ENCODE peak calls at places on chromosome 6, in four cellular contexts. One of them, this sample, is unnamed.
A peak's percentile ranks its signal among the peaks of the same experiment; 100 is the strongest.

GRCh38 chr6:8082954-8083858 is 19.0 kb upstream of the BLOC1S5 start:
- DNase-seq in fibroblast of the aortic adventitia: peak; percentile 94
- DNase-seq in heart left ventricle: peak; percentile 20
- DNase-seq in upper lobe of right lung: no peak
- DNase-seq in this sample: peak; percentile 96

GRCh38 chr6:35145757-35146156 is 4.6 kb upstream of the TCP11 start:
- DNase-seq in heart left ventricle: no peak
- DNase-seq in fibroblast of the aortic adventitia: no peak
- DNase-seq in upper lobe of right lung: no peak
- DNase-seq in this sample: no peak

GRCh38 chr6:129381885-129382284 is 328.1 kb downstream of the ARHGAP18 start:
- DNase-seq in upper lobe of right lung: no peak
- DNase-seq in fibroblast of the aortic adventitia: no peak
- DNase-seq in heart left ventricle: no peak
- DNase-seq in this sample: no peak

GRCh38 chr6:2430617-2431016 is 185.2 kb upstream of the GMDS start:
- DNase-seq in upper lobe of right lung: no peak
- DNase-seq in fibroblast of the aortic adventitia: no peak
- DNase-seq in heart left ventricle: no peak
- DNase-seq in this sample: no peak

GRCh38 chr6:16622193-16622592 is 139.1 kb downstream of the ATXN1 start:
- DNase-seq in heart left ventricle: no peak
- DNase-seq in fibroblast of the aortic adventitia: no peak
- DNase-seq in upper lobe of right lung: no peak
- DNase-seq in this sample: no peak

GRCh38 chr6:134063121-134063965 is 10.9 kb upstream of the SLC2A12 start:
- DNase-seq in fibroblast of the aortic adventitia: peak; percentile 20
- DNase-seq in heart left ventricle: no peak
- DNase-seq in upper lobe of right lung: no peak
- DNase-seq in this sample: no peak

GRCh38 chr6:28537509-28538140 is 11.9 kb downstream of the GPX5 start:
- DNase-seq in heart left ventricle: no peak
- DNase-seq in upper lobe of right lung: no peak
- DNase-seq in fibroblast of the aortic adventitia: peak; percentile 2
- DNase-seq in this sample: no peak

GRCh38 chr6:127051571-127052260 is 66.8 kb upstream of the RSPO3 start:
- DNase-seq in upper lobe of right lung: no peak
- DNase-seq in fibroblast of the aortic adventitia: peak; percentile 22
- DNase-seq in heart left ventricle: no peak
- DNase-seq in this sample: peak; percentile 87

GRCh38 chr6:97674802-97675201 is 391.8 kb upstream of the MMS22L start:
- DNase-seq in upper lobe of right lung: no peak
- DNase-seq in fibroblast of the aortic adventitia: no peak
- DNase-seq in heart left ventricle: no peak
- DNase-seq in this sample: no peak

GRCh38 chr6:122144229-122144628 is 255.2 kb upstream of the HSF2 start:
- DNase-seq in fibroblast of the aortic adventitia: no peak
- DNase-seq in upper lobe of right lung: no peak
- DNase-seq in heart left ventricle: no peak
- DNase-seq in this sample: no peak

GRCh38 chr6:27251672-27252251 is 4.3 kb downstream of the PRSS16 start:
- DNase-seq in fibroblast of the aortic adventitia: peak; percentile 20
- DNase-seq in upper lobe of right lung: peak; percentile 94
- DNase-seq in heart left ventricle: no peak
- DNase-seq in this sample: no peak

GRCh38 chr6:15254074-15254975 is 8.5 kb downstream of the JARID2 start:
- DNase-seq in upper lobe of right lung: no peak
- DNase-seq in heart left ventricle: no peak
- DNase-seq in fibroblast of the aortic adventitia: no peak
- DNase-seq in this sample: no peak

GRCh38 chr6:48016027-48016755 is 94.8 kb downstream of the PTCHD4 start:
- DNase-seq in upper lobe of right lung: no peak
- DNase-seq in fibroblast of the aortic adventitia: no peak
- DNase-seq in heart left ventricle: no peak
- DNase-seq in this sample: no peak

GRCh38 chr6:17207281-17207680 is 73.9 kb upstream of the RBM24 start:
- DNase-seq in fibroblast of the aortic adventitia: no peak
- DNase-seq in heart left ventricle: no peak
- DNase-seq in upper lobe of right lung: no peak
- DNase-seq in this sample: no peak

GRCh38 chr6:37495199-37495913 is 4.3 kb downstream of the CCDC167 start:
- DNase-seq in upper lobe of right lung: no peak
- DNase-seq in fibroblast of the aortic adventitia: no peak
- DNase-seq in heart left ventricle: no peak
- DNase-seq in this sample: no peak

GRCh38 chr6:141472550-141472949 is 660.2 kb upstream of the GJE1 start:
- DNase-seq in fibroblast of the aortic adventitia: no peak
- DNase-seq in upper lobe of right lung: no peak
- DNase-seq in heart left ventricle: no peak
- DNase-seq in this sample: no peak

GRCh38 chr6:77740380-77740779 is 87.5 kb downstream of the MEI4 start:
- DNase-seq in fibroblast of the aortic adventitia: peak; percentile 33
- DNase-seq in upper lobe of right lung: no peak
- DNase-seq in heart left ventricle: no peak
- DNase-seq in this sample: peak; percentile 9

GRCh38 chr6:124963416-124964083 is 1.3 kb downstream of the RNF217 start:
- DNase-seq in upper lobe of right lung: no peak
- DNase-seq in heart left ventricle: no peak
- DNase-seq in fibroblast of the aortic adventitia: peak; percentile 55
- DNase-seq in this sample: peak; percentile 43

GRCh38 chr6:118770112-118770788 is 118.9 kb upstream of the CEP85L start:
- DNase-seq in upper lobe of right lung: no peak
- DNase-seq in fibroblast of the aortic adventitia: no peak
- DNase-seq in heart left ventricle: no peak
- DNase-seq in this sample: no peak

GRCh38 chr6:1449896-1450295 is 60.5 kb downstream of the FOXF2 start:
- DNase-seq in fibroblast of the aortic adventitia: no peak
- DNase-seq in upper lobe of right lung: no peak
- DNase-seq in heart left ventricle: no peak
- DNase-seq in this sample: no peak

GRCh38 chr6:158066161-158066781 is 84.6 kb downstream of the SYNJ2 start:
- DNase-seq in heart left ventricle: no peak
- DNase-seq in fibroblast of the aortic adventitia: no peak
- DNase-seq in upper lobe of right lung: peak; percentile 40
- DNase-seq in this sample: no peak

GRCh38 chr6:36120979-36121706 is 9.2 kb upstream of the MAPK13 start:
- DNase-seq in upper lobe of right lung: peak; percentile 81
- DNase-seq in fibroblast of the aortic adventitia: peak; percentile 40
- DNase-seq in heart left ventricle: peak; percentile 35
- DNase-seq in this sample: no peak

GRCh38 chr6:153028963-153029362 is 26.5 kb upstream of the MTRF1L start:
- DNase-seq in upper lobe of right lung: no peak
- DNase-seq in heart left ventricle: no peak
- DNase-seq in fibroblast of the aortic adventitia: no peak
- DNase-seq in this sample: no peak

GRCh38 chr6:75601608-75602163 is at the start of gene SENP6:
- DNase-seq in heart left ventricle: peak; percentile 84
- DNase-seq in upper lobe of right lung: peak; percentile 92
- DNase-seq in fibroblast of the aortic adventitia: peak; percentile 68
- DNase-seq in this sample: peak; percentile 75

GRCh38 chr6:159693894-159694545 is 979 bp upstream of the SOD2 start:
- DNase-seq in fibroblast of the aortic adventitia: no peak
- DNase-seq in heart left ventricle: peak; percentile 40
- DNase-seq in upper lobe of right lung: no peak
- DNase-seq in this sample: no peak

GRCh38 chr6:42454428-42454791 is 2.7 kb upstream of the TRERF1 start:
- DNase-seq in heart left ventricle: peak; percentile 34
- DNase-seq in fibroblast of the aortic adventitia: peak; percentile 61
- DNase-seq in upper lobe of right lung: no peak
- DNase-seq in this sample: no peak

GRCh38 chr6:71268710-71269437 is 19.7 kb upstream of the OGFRL1 start:
- DNase-seq in upper lobe of right lung: no peak
- DNase-seq in heart left ventricle: no peak
- DNase-seq in fibroblast of the aortic adventitia: no peak
- DNase-seq in this sample: no peak

GRCh38 chr6:31836676-31837611 is 9.4 kb downstream of the HSPA1B start:
- DNase-seq in heart left ventricle: no peak
- DNase-seq in upper lobe of right lung: no peak
- DNase-seq in fibroblast of the aortic adventitia: peak; percentile 61
- DNase-seq in this sample: peak; percentile 60
- TF ChIP-seq CTCF in heart left ventricle: no peak
- TF ChIP-seq CTCF in upper lobe of right lung: no peak
- TF ChIP-seq CTCF in fibroblast of the aortic adventitia: peak; percentile 14
- TF ChIP-seq CTCF in this sample: peak; percentile 32

GRCh38 chr6:49847014-49847413 is 19.3 kb downstream of the CRISP1 start:
- DNase-seq in heart left ventricle: no peak
- DNase-seq in fibroblast of the aortic adventitia: no peak
- DNase-seq in upper lobe of right lung: no peak
- DNase-seq in this sample: no peak

GRCh38 chr6:49852975-49853374 is 13.4 kb downstream of the CRISP1 start:
- DNase-seq in heart left ventricle: no peak
- DNase-seq in fibroblast of the aortic adventitia: no peak
- DNase-seq in upper lobe of right lung: no peak
- DNase-seq in this sample: no peak

GRCh38 chr6:49849121-49849907 is 17.0 kb downstream of the CRISP1 start:
- DNase-seq in heart left ventricle: no peak
- DNase-seq in fibroblast of the aortic adventitia: peak; percentile 61
- DNase-seq in upper lobe of right lung: no peak
- DNase-seq in this sample: peak; percentile 57
- TF ChIP-seq CTCF in heart left ventricle: peak; percentile 63
- TF ChIP-seq CTCF in fibroblast of the aortic adventitia: peak; percentile 44
- TF ChIP-seq CTCF in upper lobe of right lung: peak; percentile 70
- TF ChIP-seq CTCF in this sample: peak; percentile 84

GRCh38 chr6:26249959-26250805 is 114.8 kb upstream of the BTN3A2 start:
- DNase-seq in heart left ventricle: no peak
- DNase-seq in upper lobe of right lung: peak; percentile 71
- DNase-seq in fibroblast of the aortic adventitia: peak; percentile 69
- DNase-seq in this sample: peak; percentile 75
- TF ChIP-seq CTCF in heart left ventricle: no peak
- TF ChIP-seq CTCF in upper lobe of right lung: peak; percentile 21
- TF ChIP-seq CTCF in fibroblast of the aortic adventitia: peak; percentile 28
- TF ChIP-seq CTCF in this sample: peak; percentile 70

GRCh38 chr6:31041372-31041974 is 31.2 kb downstream of the MUC22 start:
- DNase-seq in fibroblast of the aortic adventitia: no peak
- DNase-seq in heart left ventricle: no peak
- DNase-seq in upper lobe of right lung: no peak
- DNase-seq in this sample: no peak

GRCh38 chr6:31037692-31038091 is 27.4 kb downstream of the MUC22 start:
- DNase-seq in heart left ventricle: no peak
- DNase-seq in fibroblast of the aortic adventitia: peak; percentile 27
- DNase-seq in upper lobe of right lung: no peak
- DNase-seq in this sample: peak; percentile 58

GRCh38 chr6:31048090-31048489 is 37.8 kb downstream of the MUC22 start:
- DNase-seq in heart left ventricle: no peak
- DNase-seq in upper lobe of right lung: no peak
- DNase-seq in fibroblast of the aortic adventitia: no peak
- DNase-seq in this sample: no peak

GRCh38 chr6:31038559-31038958 is 28.3 kb downstream of the MUC22 start:
- DNase-seq in fibroblast of the aortic adventitia: no peak
- DNase-seq in heart left ventricle: no peak
- DNase-seq in upper lobe of right lung: no peak
- DNase-seq in this sample: no peak

DNA sequence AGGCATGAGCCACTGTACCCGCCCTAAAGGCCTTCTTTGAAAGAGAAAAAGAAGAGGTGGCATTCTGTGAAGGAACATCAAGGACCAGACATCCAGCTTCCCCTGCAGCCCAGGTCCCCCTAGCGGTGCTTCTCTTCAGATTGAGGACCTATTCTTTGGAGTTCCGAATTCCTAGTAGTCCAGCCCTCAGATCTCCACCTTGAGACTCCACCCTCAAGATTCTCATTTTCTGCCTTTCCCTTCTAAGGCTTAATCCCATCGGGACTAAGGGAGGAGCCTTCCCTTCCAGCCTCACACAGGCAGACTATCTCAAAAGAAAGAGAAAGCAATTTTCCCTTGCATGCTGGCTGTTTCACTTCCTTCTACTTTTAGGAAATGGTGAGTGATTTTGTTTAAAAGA is 32.5 kb downstream of the MUC22 start:
- DNase-seq in fibroblast of the aortic adventitia: peak; percentile 54
- DNase-seq in upper lobe of right lung: no peak
- DNase-seq in heart left ventricle: peak; percentile 49
- DNase-seq in this sample: peak; percentile 39
- TF ChIP-seq CTCF in fibroblast of the aortic adventitia: peak; percentile 59
- TF ChIP-seq CTCF in upper lobe of right lung: peak; percentile 52
- TF ChIP-seq CTCF in heart left ventricle: peak; percentile 34
- TF ChIP-seq CTCF in this sample: peak; percentile 79

DNA sequence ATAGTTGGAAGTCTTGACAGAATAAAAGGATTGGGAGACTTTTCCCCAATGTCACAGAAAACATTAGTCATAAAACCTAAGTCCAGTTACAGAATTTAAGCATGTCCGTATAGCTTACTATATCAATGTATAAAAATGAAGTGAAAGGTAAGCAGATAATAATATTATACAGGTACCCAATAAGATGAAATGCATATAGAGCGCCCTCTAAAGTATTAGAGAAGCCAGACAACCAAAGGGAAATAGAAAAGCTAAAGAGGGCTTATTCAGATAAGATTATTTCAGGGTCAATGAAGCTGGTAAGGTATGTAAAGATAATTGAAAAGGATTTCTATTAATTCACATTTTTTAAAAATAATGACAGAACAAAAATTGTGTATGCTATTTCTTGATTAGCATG is 947.7 kb upstream of the MAP3K7 start:
- DNase-seq in heart left ventricle: no peak
- DNase-seq in fibroblast of the aortic adventitia: no peak
- DNase-seq in upper lobe of right lung: no peak
- DNase-seq in this sample: no peak
- TF ChIP-seq CTCF in heart left ventricle: no peak
- TF ChIP-seq CTCF in fibroblast of the aortic adventitia: no peak
- TF ChIP-seq CTCF in upper lobe of right lung: no peak
- TF ChIP-seq CTCF in this sample: no peak

GRCh38 chr6:136521891-136522290 is 28.3 kb downstream of the MAP7 start:
- DNase-seq in fibroblast of the aortic adventitia: no peak
- DNase-seq in upper lobe of right lung: no peak
- DNase-seq in heart left ventricle: no peak
- DNase-seq in this sample: no peak

GRCh38 chr6:136520520-136520919 is 29.7 kb downstream of the MAP7 start:
- DNase-seq in fibroblast of the aortic adventitia: no peak
- DNase-seq in upper lobe of right lung: no peak
- DNase-seq in heart left ventricle: no peak
- DNase-seq in this sample: no peak

GRCh38 chr6:136523196-136523595 is 27.0 kb downstream of the MAP7 start:
- DNase-seq in upper lobe of right lung: no peak
- DNase-seq in heart left ventricle: no peak
- DNase-seq in fibroblast of the aortic adventitia: no peak
- DNase-seq in this sample: no peak

GRCh38 chr6:136522636-136523035 is 27.6 kb downstream of the MAP7 start:
- DNase-seq in upper lobe of right lung: no peak
- DNase-seq in heart left ventricle: no peak
- DNase-seq in fibroblast of the aortic adventitia: no peak
- DNase-seq in this sample: no peak

GRCh38 chr6:136521430-136521829 is 28.8 kb downstream of the MAP7 start:
- DNase-seq in heart left ventricle: no peak
- DNase-seq in upper lobe of right lung: no peak
- DNase-seq in fibroblast of the aortic adventitia: no peak
- DNase-seq in this sample: no peak
- TF ChIP-seq CTCF in heart left ventricle: no peak
- TF ChIP-seq CTCF in upper lobe of right lung: no peak
- TF ChIP-seq CTCF in fibroblast of the aortic adventitia: no peak
- TF ChIP-seq CTCF in this sample: no peak

GRCh38 chr6:39664173-39664572 is 61.0 kb downstream of the KIF6 start:
- DNase-seq in heart left ventricle: no peak
- DNase-seq in fibroblast of the aortic adventitia: no peak
- DNase-seq in upper lobe of right lung: no peak
- DNase-seq in this sample: no peak
- TF ChIP-seq CTCF in heart left ventricle: no peak
- TF ChIP-seq CTCF in fibroblast of the aortic adventitia: no peak
- TF ChIP-seq CTCF in upper lobe of right lung: no peak
- TF ChIP-seq CTCF in this sample: no peak

This sample was measured in HFFc6.